ENCODE peak calls at places on chromosomes 3 and 15, in seven cellular contexts. U, F, N, C, K, T and R are unnamed samples.

GRCh38 chr3:122322095-122323075 is 2.7 kb upstream of the CSTA start:
- DNase-seq in K (no peak), C (no peak), T (no peak), U (peak), N (no peak), F (no peak), R (no peak)

GRCh38 chr3:175702956-175703355 is 843.8 kb downstream of the NAALADL2 start:
- DNase-seq in U (no peak), N (no peak), C (no peak), K (no peak), T (no peak), F (no peak), R (no peak)

GRCh38 chr3:118102737-118103136 is 931.9 kb downstream of the IGSF11 start:
- DNase-seq in T (no peak), N (no peak), K (no peak), U (no peak), C (no peak), F (no peak), R (peak)

GRCh38 chr3:29440321-29441019 is 159.6 kb downstream of the RBMS3 start:
- DNase-seq in K (no peak), U (no peak), T (peak), C (no peak), F (no peak), N (no peak), R (peak)

GRCh38 chr3:177523991-177524438 is 326.7 kb upstream of the TBL1XR1 start:
- DNase-seq in C (no peak), N (no peak), T (no peak), U (no peak), F (no peak), K (no peak), R (peak)

GRCh38 chr3:141407817-141408216 is 39.5 kb downstream of the ZBTB38 start:
- DNase-seq in N (no peak), F (no peak), C (no peak), T (no peak), K (no peak), U (no peak), R (no peak)

GRCh38 chr3:23489338-23490158 is 286.4 kb downstream of the UBE2E2 start:
- DNase-seq in T (no peak), C (no peak), U (no peak), F (no peak), N (no peak), K (no peak), R (no peak)

GRCh38 chr15:85658816-85659215 is 135.9 kb downstream of the KLHL25 start:
- DNase-seq in N (no peak), K (no peak), T (no peak), C (no peak), F (no peak), U (no peak), R (no peak)

GRCh38 chr3:123027292-123028232 is at the start of gene SEMA5B:
- DNase-seq in C (peak), F (peak), U (no peak), N (peak), T (peak), K (no peak), R (no peak)

GRCh38 chr15:26891448-26891881 is 24.6 kb downstream of the GABRA5 start:
- DNase-seq in T (peak), C (peak), F (peak), U (no peak), N (peak), K (peak), R (peak)

GRCh38 chr3:98991393-98991792 is 89.9 kb upstream of the DCBLD2 start:
- DNase-seq in F (no peak), U (no peak), K (no peak), C (no peak), T (no peak), N (no peak), R (no peak)